ENCODE peak calls at places on chromosomes 3 and 15, in four cellular contexts. W, F, E and O are unnamed samples.

GRCh38 chr3:72232777-72233176 is 447.8 kb upstream of the PROK2 start:
- DNase-seq in W (peak), F (no peak), E (no peak), O (no peak)

GRCh38 chr15:75081150-75081549 is 57.8 kb downstream of the PPCDC start:
- DNase-seq in W (no peak), F (no peak), E (no peak), O (no peak)

GRCh38 chr3:100993309-100993708 is at the start of gene ABI3BP:
- DNase-seq in W (peak), F (peak), E (peak), O (no peak)

GRCh38 chr15:63501256-63502089 is 2.9 kb upstream of the USP3 start:
- DNase-seq in W (no peak), F (peak), E (peak), O (no peak)

GRCh38 chr3:46564190-46565112 is 1.7 kb downstream of the LRRC2 start:
- DNase-seq in W (no peak), F (no peak), E (peak), O (no peak)

GRCh38 chr15:34304613-34305012 is 33.0 kb downstream of the SLC12A6 start:
- DNase-seq in W (no peak), F (peak), E (peak), O (no peak)

GRCh38 chr15:48925714-48926223 is 38.0 kb downstream of the SHC4 start:
- DNase-seq in W (peak), F (peak), E (peak), O (no peak)

GRCh38 chr3:118436863-118437262 is 597.8 kb downstream of the IGSF11 start:
- DNase-seq in W (no peak), F (no peak), E (no peak), O (no peak)

GRCh38 chr3:182913889-182914288 is 66.4 kb downstream of the DCUN1D1 start:
- DNase-seq in W (no peak), F (no peak), E (no peak), O (no peak)

GRCh38 chr15:40500584-40501330 is 30.0 kb downstream of the CHST14 start:
- DNase-seq in W (no peak), F (no peak), E (peak), O (no peak)

GRCh38 chr15:66293419-66294156 is at the start of gene DIS3L:
- DNase-seq in W (peak), F (no peak), E (peak), O (peak)

GRCh38 chr3:77102916-77103769 is 63.2 kb downstream of the ROBO2 start:
- DNase-seq in W (no peak), F (peak), E (peak), O (no peak)

GRCh38 chr3:150871192-150871591 is 34.0 kb downstream of the MINDY4B start:
- DNase-seq in W (peak), F (no peak), E (peak), O (no peak)

GRCh38 chr3:160226026-160226739 is 961 bp downstream of the C3orf80 start:
- DNase-seq in W (peak), F (no peak), E (no peak), O (no peak)

GRCh38 chr15:58777107-58777506 is 6.0 kb downstream of the MINDY2 start:
- DNase-seq in W (no peak), F (no peak), E (no peak), O (no peak)

GRCh38 chr3:158395421-158395820 is 175.6 kb upstream of the MLF1 start:
- DNase-seq in W (no peak), F (no peak), E (peak), O (no peak)

GRCh38 chr3:143507735-143508580 is 340.3 kb downstream of the SLC9A9 start:
- DNase-seq in W (no peak), F (peak), E (peak), O (no peak)

GRCh38 chr3:27591811-27592210 is 107.6 kb upstream of the SLC4A7 start:
- DNase-seq in W (no peak), F (no peak), E (peak), O (no peak)

GRCh38 chr15:100461049-100461448 is 67.7 kb downstream of the CERS3 start:
- DNase-seq in W (no peak), F (no peak), E (no peak), O (no peak)

GRCh38 chr3:141804447-141804777 is 41.2 kb downstream of the GRK7 start:
- DNase-seq in W (no peak), F (no peak), E (no peak), O (no peak)

GRCh38 chr3:13537926-13538325 is 11.0 kb upstream of the FBLN2 start:
- DNase-seq in W (no peak), F (peak), E (peak), O (no peak)

GRCh38 chr3:100073555-100074307 is 40.6 kb downstream of the FILIP1L start:
- DNase-seq in W (peak), F (peak), E (peak), O (no peak)

GRCh38 chr3:9727041-9727595 is 4.4 kb upstream of the BRPF1 start:
- DNase-seq in W (peak), F (no peak), E (peak), O (no peak)

GRCh38 chr3:49606427-49606826 is 52.1 kb downstream of the BSN start:
- DNase-seq in W (peak), F (no peak), E (no peak), O (no peak)

GRCh38 chr3:87627316-87627715 is 350.9 kb upstream of the POU1F1 start:
- DNase-seq in W (no peak), F (no peak), E (no peak), O (no peak)

GRCh38 chr3:45683417-45684326 is 5.5 kb upstream of the SACM1L start:
- DNase-seq in W (peak), F (no peak), E (no peak), O (no peak)

GRCh38 chr3:13673207-13673606 is 124.3 kb downstream of the FBLN2 start:
- DNase-seq in W (no peak), F (no peak), E (peak), O (no peak)

GRCh38 chr15:99100245-99101173 is 4.4 kb upstream of the SYNM start:
- DNase-seq in W (peak), F (no peak), E (peak), O (peak)

GRCh38 chr3:170483485-170484262 is 65.0 kb downstream of the CLDN11 start:
- DNase-seq in W (peak), F (no peak), E (peak), O (no peak)
- TF ChIP-seq CTCF in W (peak), F (peak), E (peak), O (no peak)

DNA sequence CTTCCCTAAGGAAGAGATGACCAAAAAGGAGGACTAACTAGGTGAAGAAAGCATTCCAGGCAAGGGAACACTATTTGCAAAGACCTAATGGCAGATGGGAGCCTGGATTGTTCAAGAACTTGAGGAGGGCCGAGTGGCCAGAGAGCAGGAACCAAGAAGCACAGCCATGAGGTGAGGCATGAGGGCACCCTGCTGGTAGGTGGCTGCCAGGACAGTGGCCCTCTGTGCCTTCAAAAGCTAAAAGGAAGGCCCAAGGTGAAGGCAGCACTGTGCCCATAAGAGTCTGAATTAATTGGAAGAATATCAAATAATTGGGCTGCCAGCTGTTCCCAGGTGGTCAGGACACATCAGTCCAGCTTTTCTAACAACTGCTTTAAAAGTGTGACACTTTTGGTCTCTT is 27.9 kb upstream of the CTDSPL start:
- DNase-seq in W (peak), F (no peak), E (no peak), O (no peak)
- TF ChIP-seq CTCF in W (peak), F (no peak), E (peak), O (no peak)

DNA sequence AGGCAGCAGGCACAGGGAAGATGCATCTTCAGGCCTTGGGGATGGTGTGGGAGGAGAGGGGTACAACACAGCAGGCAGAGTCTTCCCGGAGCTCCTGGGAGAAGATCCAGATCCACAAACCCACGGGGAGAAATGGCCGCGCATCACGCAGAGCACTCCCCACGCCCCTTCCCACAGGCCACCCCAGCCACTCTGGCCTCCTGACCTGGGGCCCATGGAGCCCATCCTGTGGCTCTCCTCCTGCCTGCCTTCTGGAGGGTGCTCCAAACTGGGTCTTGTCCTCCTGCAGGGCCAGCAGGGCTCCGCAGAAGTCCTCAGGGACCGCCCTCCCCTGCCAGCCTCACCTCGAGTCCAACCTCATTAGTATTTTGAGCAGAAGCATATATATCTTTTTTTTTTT is 17.9 kb downstream of the CORO2B start:
- DNase-seq in W (no peak), F (no peak), E (no peak), O (no peak)
- TF ChIP-seq CTCF in W (no peak), F (no peak), E (no peak), O (no peak)

DNA sequence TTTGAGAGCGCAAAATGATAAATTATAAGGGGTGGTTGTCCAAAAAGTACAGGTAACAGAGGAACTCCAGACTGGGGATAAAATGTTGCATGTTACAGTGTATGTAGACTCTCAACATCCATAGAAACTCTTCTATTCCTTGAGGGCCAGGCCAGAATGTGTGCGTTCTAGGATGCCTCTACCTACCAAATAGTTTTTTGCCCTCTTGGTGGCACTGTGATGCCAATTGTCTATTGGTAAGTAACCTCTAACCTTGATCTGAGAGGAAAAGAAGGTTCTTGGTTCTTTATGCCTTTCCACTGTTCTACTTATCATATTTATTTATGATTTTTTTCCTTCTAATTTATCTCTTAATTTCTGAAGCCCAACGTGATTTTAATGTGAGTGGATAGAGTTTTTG is 424.6 kb downstream of the GRM7 start:
- DNase-seq in W (peak), F (no peak), E (peak), O (no peak)
- TF ChIP-seq CTCF in W (no peak), F (no peak), E (no peak), O (peak)

GRCh38 chr3:65083240-65083639 is 395.4 kb upstream of the ADAMTS9 start:
- DNase-seq in W (no peak), F (no peak), E (no peak), O (no peak)

GRCh38 chr3:65077124-65077523 is 389.3 kb upstream of the ADAMTS9 start:
- DNase-seq in W (no peak), F (no peak), E (no peak), O (no peak)

GRCh38 chr3:65078748-65079147 is 390.9 kb upstream of the ADAMTS9 start:
- DNase-seq in W (no peak), F (no peak), E (no peak), O (no peak)

DNA sequence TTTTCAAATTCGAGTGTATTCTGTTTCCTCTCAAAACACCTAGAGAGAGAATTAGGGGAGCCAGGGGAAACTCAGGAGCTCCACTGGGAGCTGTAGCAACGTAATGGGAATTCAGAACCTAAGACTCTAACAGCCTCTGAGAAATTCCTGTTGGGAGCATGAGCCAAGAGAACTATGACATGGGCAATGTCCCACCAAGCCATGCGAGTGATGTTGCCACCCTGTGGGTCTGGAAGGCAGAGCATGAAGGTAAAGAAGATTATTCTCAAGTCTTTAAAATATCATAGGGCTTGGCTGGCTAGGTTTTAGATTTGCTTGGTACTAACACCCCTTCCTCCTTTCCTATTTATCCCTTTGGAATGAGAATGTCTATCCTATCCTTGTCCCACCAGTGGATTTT is 392.6 kb upstream of the ADAMTS9 start:
- DNase-seq in W (no peak), F (no peak), E (peak), O (no peak)
- TF ChIP-seq CTCF in W (no peak), F (no peak), E (no peak), O (no peak)